ENCODE peak calls at places on chromosomes 1 and 21, in six cellular contexts. P is A549, L is endodermal cell, R is left ventricle myocardium inferior, U is A673, N is fibroblast of lung. X is an unnamed sample.

GRCh38 chr1:109370712-109371270 is 26.9 kb downstream of the SORT1 start:
- DNase-seq in P (no peak), L (no peak), R (no peak), U (no peak), N (peak), X (no peak)

GRCh38 chr1:27102707-27103468 is 52.0 kb downstream of the SLC9A1 start:
- DNase-seq in P (peak), L (peak), R (peak), U (peak), N (peak), X (no peak)

GRCh38 chr1:168287237-168287664 is 6.6 kb downstream of the TBX19 start:
- DNase-seq in P (no peak), L (no peak), R (no peak), U (peak), N (peak), X (no peak)

GRCh38 chr21:31576428-31576827 is 83.1 kb upstream of the SOD1 start:
- DNase-seq in P (no peak), L (no peak), R (no peak), U (peak), N (peak), X (no peak)

GRCh38 chr1:21323091-21323490 is 32.8 kb upstream of the ECE1 start:
- DNase-seq in P (peak), L (peak), R (no peak), U (no peak), N (peak), X (no peak)

GRCh38 chr1:164773146-164773545 is 214.2 kb downstream of the PBX1 start:
- DNase-seq in P (no peak), L (no peak), R (no peak), U (no peak), N (no peak), X (no peak)

GRCh38 chr1:70717656-70718055 is 306.6 kb downstream of the CTH start:
- DNase-seq in P (no peak), L (no peak), R (no peak), U (no peak), N (no peak), X (no peak)

GRCh38 chr1:34060331-34060730 is 104.7 kb downstream of the CSMD2 start:
- DNase-seq in P (no peak), L (no peak), R (no peak), U (no peak), N (no peak), X (no peak)

GRCh38 chr1:186231861-186232436 is 143.1 kb downstream of the TPR start:
- DNase-seq in P (no peak), L (no peak), R (no peak), U (no peak), N (no peak), X (no peak)

GRCh38 chr1:235045034-235045690 is 83.5 kb downstream of the TOMM20 start:
- DNase-seq in P (no peak), L (peak), R (no peak), U (no peak), N (peak), X (no peak)

GRCh38 chr1:228061411-228062084 is 21.0 kb upstream of the ARF1 start:
- DNase-seq in P (no peak), L (no peak), R (no peak), U (no peak), N (no peak), X (no peak)

GRCh38 chr1:153428790-153429189 is 12.5 kb downstream of the S100A7A start:
- DNase-seq in P (no peak), L (peak), R (no peak), U (no peak), N (no peak), X (no peak)

GRCh38 chr1:111618081-111618480 is 1.5 kb upstream of the RAP1A start:
- DNase-seq in P (no peak), L (no peak), R (no peak), U (no peak), N (no peak), X (no peak)

GRCh38 chr1:236280438-236281285 is 1.1 kb downstream of the ERO1B start:
- DNase-seq in P (no peak), L (peak), R (no peak), U (no peak), N (no peak), X (no peak)

GRCh38 chr1:63321788-63322247 is 549 bp upstream of the FOXD3 start:
- DNase-seq in P (no peak), L (peak), R (no peak), U (no peak), N (no peak), X (no peak)

DNA sequence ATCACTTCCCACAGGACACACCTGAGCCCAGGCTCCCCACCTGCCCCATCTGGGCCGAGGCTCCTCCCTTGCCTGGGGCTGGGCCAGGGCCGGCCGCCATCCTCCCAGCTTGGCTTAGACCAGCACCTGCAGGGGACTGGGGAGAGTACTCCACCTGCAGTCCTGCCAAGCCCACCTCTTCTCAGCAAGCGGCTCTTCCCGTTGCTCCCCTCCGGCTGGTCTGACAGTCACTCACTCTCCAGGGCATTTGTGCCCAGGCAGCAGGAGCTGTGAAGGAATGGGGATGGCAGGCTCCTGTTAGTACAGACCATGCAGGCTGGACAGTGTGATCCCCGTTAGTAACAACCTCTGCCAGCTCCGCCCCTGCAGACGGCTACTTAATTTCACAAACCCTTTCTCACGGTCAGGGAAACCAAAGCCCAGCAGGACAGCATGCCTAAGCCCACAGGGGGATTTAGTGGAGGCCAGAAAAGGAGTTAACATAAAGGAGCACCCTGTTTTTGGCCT is at the start of gene FYB2:
- DNase-seq in P (no peak), L (peak), R (peak), U (no peak), N (no peak), X (no peak)
- TF ChIP-seq CTCF in P (no peak), L (peak), R (no peak), U (no peak), N (no peak), X (no peak)

DNA sequence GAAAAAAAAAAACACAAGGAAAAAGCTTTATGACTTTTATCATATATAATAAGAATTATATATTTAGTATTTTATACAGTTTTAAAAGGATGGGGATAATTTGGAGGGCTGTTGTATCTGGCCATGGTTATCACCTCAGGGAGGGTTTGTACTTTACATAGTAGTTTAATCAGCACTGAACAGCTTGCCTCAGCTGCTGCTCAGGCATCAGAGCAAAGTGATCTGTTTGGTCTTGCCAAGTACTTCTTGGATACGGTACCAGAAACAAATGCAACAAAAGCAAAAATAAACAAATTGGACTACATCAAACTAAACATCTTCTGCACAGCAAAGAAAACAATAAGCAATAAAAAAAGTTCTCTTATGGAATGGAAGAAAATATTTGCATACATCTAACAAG is 2.6 kb upstream of the SPTA1 start:
- DNase-seq in P (no peak), L (no peak), R (no peak), U (no peak), N (no peak), X (no peak)
- H3K4me3 ChIP-seq in P (no peak), L (no peak), R (no peak), U (no peak), N (no peak), X (no peak)

GRCh38 chr1:230222678-230223077 is 155.6 kb downstream of the GALNT2 start:
- DNase-seq in P (no peak), L (no peak), R (no peak), U (no peak), N (no peak), X (no peak)
- TF ChIP-seq CTCF in P (no peak), L (peak), R (no peak), U (peak), N (peak), X (no peak)

DNA sequence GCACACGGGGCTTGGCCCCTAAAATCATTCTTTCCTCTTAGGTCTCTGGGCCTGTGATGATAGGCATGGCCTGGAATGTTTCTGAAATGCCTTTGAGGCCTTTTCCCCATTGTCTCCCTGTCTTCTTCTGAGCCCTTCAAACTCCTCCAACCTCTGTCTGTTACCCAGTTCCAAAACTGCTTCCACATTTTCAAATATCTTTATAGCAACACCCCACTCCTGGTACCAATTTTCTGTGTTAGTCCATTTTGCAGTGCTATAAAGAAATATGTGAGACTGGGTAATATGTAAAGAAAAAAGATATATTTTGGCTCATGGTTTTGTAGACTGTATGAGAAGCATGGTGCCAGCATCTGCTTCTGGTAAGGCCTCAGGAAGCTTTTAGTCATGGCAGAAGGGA is 158.8 kb downstream of the TM2D1 start:
- DNase-seq in P (no peak), L (no peak), R (no peak), U (no peak), N (no peak), X (no peak)
- H3K4me3 ChIP-seq in P (no peak), L (no peak), R (no peak), U (no peak), N (no peak), X (no peak)